ENCODE peak calls at places on chromosomes 11 and 22, in five cellular contexts. R is astrocyte of the spinal cord, V is cardiac fibroblast, Q is foreskin fibroblast, A is ovary. C is an unnamed sample.

GRCh38 chr11:44140805-44141204 is 45.3 kb downstream of the EXT2 start:
- DNase-seq in A (no peak), V (no peak), Q (no peak), R (no peak), C (no peak)

GRCh38 chr11:70071996-70072395 is 6.1 kb upstream of the ANO1 start:
- DNase-seq in R (no peak), V (no peak), A (no peak), Q (no peak), C (no peak)

GRCh38 chr11:1878134-1879031 is 13.3 kb downstream of the PRR33 start:
- DNase-seq in V (no peak), R (no peak), Q (no peak), A (no peak), C (no peak)

GRCh38 chr11:72398058-72398758 is 36.1 kb downstream of the CLPB start:
- DNase-seq in V (no peak), R (no peak), A (no peak), Q (no peak), C (no peak)

GRCh38 chr11:99368579-99368978 is 347.8 kb downstream of the CNTN5 start:
- DNase-seq in A (no peak), R (peak; percentile 76), V (peak; percentile 82), Q (no peak), C (no peak)

GRCh38 chr11:128133501-128133900 is 453.9 kb downstream of the ETS1 start:
- DNase-seq in V (no peak), A (no peak), R (no peak), Q (no peak), C (no peak)

GRCh38 chr22:29480512-29481264 is 670 bp downstream of the NEFH start:
- DNase-seq in A (peak; percentile 78), Q (peak; percentile 85), R (peak; percentile 31), V (peak; percentile 12), C (no peak)

GRCh38 chr11:48013269-48013901 is 33.0 kb downstream of the PTPRJ start:
- DNase-seq in Q (no peak), A (no peak), V (peak; percentile 61), R (no peak), C (peak; percentile 59)

GRCh38 chr22:40855104-40855959 is 1.1 kb downstream of the ST13 start:
- DNase-seq in V (peak; percentile 49), A (peak; percentile 29), Q (peak; percentile 39), R (no peak), C (no peak)

GRCh38 chr11:70854891-70855556 is 397.4 kb downstream of the SHANK2 start:
- DNase-seq in Q (no peak), V (no peak), A (no peak), R (no peak), C (no peak)

GRCh38 chr11:15688351-15688792 is 573.6 kb downstream of the INSC start:
- DNase-seq in V (peak; percentile 53), A (no peak), Q (no peak), R (peak; percentile 67), C (no peak)

GRCh38 chr11:11993814-11994213 is 14.6 kb downstream of the DKK3 start:
- DNase-seq in Q (peak; percentile 92), R (peak; percentile 85), A (no peak), V (peak; percentile 78), C (no peak)

GRCh38 chr11:17859552-17859951 is 125.0 kb downstream of the KCNC1 start:
- DNase-seq in R (no peak), V (no peak), Q (no peak), A (no peak), C (no peak)

GRCh38 chr22:49294656-49295464 is 532.8 kb downstream of the BRD1 start:
- DNase-seq in Q (no peak), A (no peak), R (no peak), V (no peak), C (no peak)

GRCh38 chr11:14443642-14444041 is 56.0 kb downstream of the COPB1 start:
- DNase-seq in R (peak; percentile 42), V (peak; percentile 47), Q (peak; percentile 84), A (no peak), C (no peak)

GRCh38 chr11:123585206-123585605 is 69.2 kb downstream of the SCN3B start:
- DNase-seq in V (no peak), A (no peak), Q (no peak), R (no peak), C (no peak)

GRCh38 chr22:19576460-19577421 is 52.5 kb upstream of the CLDN5 start:
- DNase-seq in Q (peak; percentile 73), R (peak; percentile 60), A (no peak), V (peak; percentile 93), C (no peak)

GRCh38 chr11:76371170-76371569 is 9.8 kb downstream of the THAP12 start:
- DNase-seq in R (peak; percentile 73), V (peak; percentile 87), A (no peak), Q (peak; percentile 79), C (no peak)

GRCh38 chr11:16512163-16512562 is 155.8 kb upstream of the SOX6 start:
- DNase-seq in R (peak; percentile 3), Q (no peak), A (no peak), V (no peak), C (no peak)

GRCh38 chr22:29030618-29031235 is 30.9 kb downstream of the C22orf31 start:
- DNase-seq in A (peak; percentile 87), R (peak; percentile 96), Q (peak; percentile 93), V (peak; percentile 79), C (no peak)

GRCh38 chr11:45260047-45260446 is 26.1 kb downstream of the SYT13 start:
- DNase-seq in R (no peak), A (no peak), Q (peak; percentile 9), V (no peak), C (no peak)

DNA sequence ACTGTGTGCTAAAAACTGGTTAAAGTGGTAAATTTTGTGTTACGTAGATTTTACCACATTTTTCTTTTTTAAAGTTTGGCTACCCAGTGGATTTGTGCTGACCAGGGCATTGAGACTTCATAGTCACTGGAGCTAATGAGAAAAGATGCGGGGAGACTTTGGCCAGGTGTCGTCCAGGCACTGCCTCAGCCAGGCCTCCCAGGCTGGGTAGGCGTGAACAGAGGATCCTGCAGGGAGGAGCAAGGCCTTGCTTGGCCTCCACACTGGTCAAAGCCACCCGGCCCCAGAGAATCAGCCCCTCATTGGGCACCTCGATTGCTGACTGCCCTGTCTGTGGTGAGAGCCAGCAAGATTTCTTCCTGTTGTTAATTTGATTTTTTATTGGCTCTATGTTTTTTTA is 13.4 kb upstream of the MGAT3 start:
- DNase-seq in R (no peak), A (no peak), Q (no peak), V (no peak), C (no peak)
- H3K4me3 ChIP-seq in R (no peak overlapping the region), A (no peak overlapping the region), Q (no peak overlapping the region), V (no peak overlapping the region), C (no peak overlapping the region)

DNA sequence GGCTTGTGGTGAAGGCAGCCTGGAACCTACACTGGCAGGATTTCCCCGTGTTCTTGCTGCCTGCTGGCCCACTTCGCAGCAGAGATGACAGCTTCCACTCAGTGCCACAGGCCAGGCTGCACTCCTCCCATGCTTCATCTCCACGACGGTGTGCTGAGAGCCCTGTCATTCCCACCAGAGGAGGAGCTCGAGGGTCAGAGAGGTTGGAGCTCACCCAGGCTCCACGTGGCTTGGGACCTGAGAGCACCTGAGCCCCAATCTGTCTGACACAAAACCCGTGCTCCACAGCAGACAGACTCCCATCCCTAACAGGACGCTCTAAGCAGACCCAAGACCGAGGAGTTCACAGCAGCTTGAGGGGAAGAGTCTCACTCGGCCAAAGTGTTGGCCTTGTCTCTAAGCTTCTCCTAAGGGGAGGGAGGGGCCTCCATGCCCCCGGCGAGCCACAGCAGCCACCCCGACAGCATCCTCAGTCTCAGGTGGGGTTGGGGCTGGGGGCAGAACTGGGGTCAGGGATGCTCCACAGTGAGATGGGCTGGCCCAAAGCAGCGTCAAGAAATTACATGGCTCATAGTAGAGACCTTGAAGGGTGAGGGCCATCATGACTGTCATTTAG is 10.7 kb downstream of the LRFN4 start:
- DNase-seq in A (no peak), V (no peak), Q (no peak), R (no peak), C (no peak)
- H3K4me3 ChIP-seq in A (no peak overlapping the region), V (no peak overlapping the region), Q (no peak overlapping the region), R (no peak overlapping the region), C (no peak overlapping the region)

GRCh38 chr11:114304969-114305368 is 8.8 kb downstream of the NNMT start:
- DNase-seq in V (no peak), A (no peak), Q (no peak), R (peak; percentile 8), C (no peak)
- H3K4me3 ChIP-seq in V (peak overlapping the region; percentile 22), A (no peak overlapping the region), Q (no peak overlapping the region), R (no peak overlapping the region), C (no peak overlapping the region)

GRCh38 chr11:74683941-74684481 is 47.2 kb downstream of the CHRDL2 start:
- DNase-seq in V (peak; percentile 39), A (peak; percentile 24), Q (peak; percentile 56), R (no peak), C (no peak)
- H3K4me3 ChIP-seq in V (no peak overlapping the region), A (no peak overlapping the region), Q (peak overlapping the region; percentile 35), R (no peak overlapping the region), C (no peak overlapping the region)

DNA sequence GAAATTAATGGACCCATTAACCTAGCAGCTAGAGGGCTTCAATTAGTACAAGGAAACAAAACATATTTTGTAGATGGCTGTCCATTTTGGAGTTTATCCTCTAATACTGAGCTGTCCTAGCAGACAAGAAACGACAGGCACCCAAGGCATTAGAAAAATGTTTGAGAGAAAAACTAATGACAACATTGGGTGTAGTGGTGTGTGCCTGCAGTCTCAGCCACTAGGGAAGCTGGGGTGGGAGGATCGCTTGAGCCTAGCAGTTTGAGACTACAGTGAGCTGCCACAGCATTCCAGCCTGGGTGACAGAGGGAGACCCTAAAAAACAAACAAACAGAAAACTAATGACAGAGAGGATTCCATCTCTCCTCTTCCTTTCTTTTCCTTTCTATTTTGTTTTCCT is 1.5 kb downstream of the A4GALT start:
- DNase-seq in R (no peak), Q (peak; percentile 44), A (no peak), V (no peak), C (no peak)
- H3K4me3 ChIP-seq in R (no peak overlapping the region), Q (no peak overlapping the region), A (no peak overlapping the region), V (peak overlapping the region; percentile 84), C (no peak overlapping the region)

GRCh38 chr11:46553746-46554204 is 40.0 kb downstream of the AMBRA1 start:
- DNase-seq in Q (peak; percentile 53), A (no peak), V (no peak), R (no peak), C (no peak)
- H3K4me3 ChIP-seq in Q (no peak overlapping the region), A (no peak overlapping the region), V (no peak overlapping the region), R (no peak overlapping the region), C (no peak overlapping the region)

GRCh38 chr11:28743101-28743550 is 634.9 kb downstream of the METTL15 start:
- DNase-seq in A (no peak), R (peak; percentile 26), Q (peak; percentile 29), V (peak; percentile 66), C (no peak)
- H3K4me3 ChIP-seq in A (no peak overlapping the region), R (no peak overlapping the region), Q (no peak overlapping the region), V (no peak overlapping the region), C (no peak overlapping the region)

DNA sequence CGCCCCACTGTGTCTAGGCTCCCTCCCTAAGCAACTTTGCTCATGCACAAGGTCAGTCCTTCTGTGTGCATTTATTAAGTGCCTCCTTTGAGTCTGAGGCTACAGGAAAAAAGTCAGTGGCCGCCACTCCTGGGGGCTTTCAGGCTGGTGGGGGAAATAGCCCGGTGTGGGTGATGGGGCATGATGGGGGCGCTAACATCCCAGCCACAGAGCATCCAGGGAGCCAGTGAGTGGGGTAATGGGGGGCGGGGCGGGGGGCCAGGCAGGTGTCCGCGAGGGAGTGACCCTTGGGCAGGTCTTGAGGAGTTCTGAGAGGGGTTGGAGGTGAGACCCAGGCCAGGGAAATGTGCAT is 10.0 kb upstream of the EHD1 start:
- DNase-seq in R (no peak), A (no peak), V (no peak), Q (no peak), C (no peak)
- H3K4me3 ChIP-seq in R (no peak overlapping the region), A (no peak overlapping the region), V (no peak overlapping the region), Q (no peak overlapping the region), C (peak overlapping the region; percentile 24)